ENCODE peak calls at places on chromosome 11, in five cellular contexts. J, D, S, T and N are unnamed samples.

GRCh38 chr11:60933416-60933815 is 9.2 kb downstream of the TMEM132A start:
- DNase-seq in S (no peak), D (no peak), T (no peak), J (no peak), N (no peak)

GRCh38 chr11:95897731-95898130 is 26.2 kb downstream of the MTMR2 start:
- DNase-seq in T (no peak), S (no peak), D (peak; percentile 38), J (no peak), N (no peak)

GRCh38 chr11:134380229-134380628 is 31.8 kb downstream of the B3GAT1 start:
- DNase-seq in J (no peak), D (no peak), T (no peak), S (no peak), N (no peak)

GRCh38 chr11:129928923-129929692 is 33.7 kb upstream of the NFRKB start:
- DNase-seq in S (no peak), D (no peak), T (no peak), J (no peak), N (no peak)

GRCh38 chr11:68927280-68928107 is 23.8 kb downstream of the IGHMBP2 start:
- DNase-seq in T (no peak), D (no peak), S (no peak), J (no peak), N (no peak)

GRCh38 chr11:8321876-8322275 is 58.2 kb upstream of the LMO1 start:
- DNase-seq in D (no peak), S (no peak), T (no peak), J (no peak), N (no peak)

GRCh38 chr11:44726278-44727113 is at the start of gene TSPAN18:
- DNase-seq in T (peak; percentile 48), S (no peak), J (no peak), D (no peak), N (no peak)

GRCh38 chr11:128451651-128452470 is 135.5 kb downstream of the ETS1 start:
- DNase-seq in T (no peak), D (peak; percentile 64), J (peak; percentile 66), S (no peak), N (no peak)

GRCh38 chr11:102226702-102227101 is 90.6 kb upstream of the BIRC3 start:
- DNase-seq in T (no peak), S (no peak), D (peak; percentile 87), J (no peak), N (no peak)

GRCh38 chr11:73439002-73439843 is 63.0 kb downstream of the RELT start:
- DNase-seq in D (no peak), S (no peak), T (no peak), J (no peak), N (no peak)

GRCh38 chr11:67117667-67118058 is 1.4 kb upstream of the KDM2A start:
- DNase-seq in D (no peak), J (peak; percentile 37), T (peak; percentile 53), S (peak; percentile 8), N (peak; percentile 40)

GRCh38 chr11:30477061-30477460 is 109.1 kb downstream of the MPPED2 start:
- DNase-seq in D (no peak), S (no peak), J (no peak), T (no peak), N (no peak)

GRCh38 chr11:32231909-32232493 is 141.1 kb downstream of the RCN1 start:
- DNase-seq in J (no peak), T (no peak), D (no peak), S (no peak), N (peak; percentile 25)

GRCh38 chr11:72851726-72852125 is 37.5 kb downstream of the ATG16L2 start:
- DNase-seq in D (no peak), S (no peak), J (no peak), T (no peak), N (no peak)

GRCh38 chr11:58926695-58927094 is 12.6 kb upstream of the GLYATL1 start:
- DNase-seq in J (no peak), D (no peak), S (no peak), T (no peak), N (no peak)

GRCh38 chr11:26229270-26229669 is 102.7 kb upstream of the ANO3 start:
- DNase-seq in S (no peak), T (no peak), D (peak; percentile 57), J (no peak), N (no peak)

GRCh38 chr11:87150936-87151335 is 113.2 kb downstream of the TMEM135 start:
- DNase-seq in S (no peak), D (no peak), T (no peak), J (no peak), N (no peak)